ENCODE peak calls at places on chromosomes 2 and 18, in five cellular contexts. Y is CD8-positive, alpha-beta T cell; C is endothelial cell; L is effector CD4-positive, alpha-beta T cell; M is activated CD4-positive, CD25-positive, alpha-beta regulatory T cell. E is an unnamed sample.

GRCh38 chr2:86238354-86238753 is 39.1 kb downstream of the MRPL35 start:
- DNase-seq in Y (peak), C (no peak), L (no peak), M (peak), E (peak)

GRCh38 chr18:29779096-29779495 is 1263.4 kb downstream of the DSC3 start:
- DNase-seq in Y (no peak), C (no peak), L (no peak), M (no peak), E (no peak)

GRCh38 chr2:205427112-205427511 is 255.2 kb upstream of the NRP2 start:
- DNase-seq in Y (no peak), C (no peak), L (no peak), M (no peak), E (no peak)

GRCh38 chr2:45879406-45879805 is 227.9 kb downstream of the PRKCE start:
- DNase-seq in Y (no peak), C (no peak), L (no peak), M (no peak), E (no peak)

GRCh38 chr2:172248381-172249173 is 145.9 kb upstream of the DLX2 start:
- DNase-seq in Y (no peak), C (no peak), L (no peak), M (no peak), E (no peak)

GRCh38 chr2:42091671-42092070 is 43.9 kb downstream of the PKDCC start:
- DNase-seq in Y (no peak), C (no peak), L (no peak), M (no peak), E (no peak)

GRCh38 chr2:29192526-29192925 is 77.3 kb downstream of the CLIP4 start:
- DNase-seq in Y (no peak), C (no peak), L (no peak), M (no peak), E (no peak)

GRCh38 chr2:37698931-37699481 is 27.6 kb upstream of the CDC42EP3 start:
- DNase-seq in Y (no peak), C (no peak), L (no peak), M (no peak), E (no peak)

GRCh38 chr18:45248240-45248903 is 366.9 kb upstream of the SLC14A2 start:
- DNase-seq in Y (no peak), C (no peak), L (no peak), M (no peak), E (no peak)

GRCh38 chr2:1675633-1676032 is 68.7 kb downstream of the PXDN start:
- DNase-seq in Y (no peak), C (no peak), L (no peak), M (no peak), E (no peak)

GRCh38 chr2:199278099-199278498 is 179.6 kb downstream of the SATB2 start:
- DNase-seq in Y (no peak), C (no peak), L (no peak), M (no peak), E (no peak)

GRCh38 chr2:106582431-106583143 is 95.4 kb downstream of the CD8B2 start:
- DNase-seq in Y (peak), C (peak), L (peak), M (peak), E (peak)

GRCh38 chr18:57901819-57902600 is 98.9 kb upstream of the ATP8B1 start:
- DNase-seq in Y (no peak), C (no peak), L (no peak), M (no peak), E (no peak)

GRCh38 chr18:79681484-79682387 is 2.1 kb downstream of the CTDP1 start:
- DNase-seq in Y (peak), C (no peak), L (peak), M (no peak), E (no peak)

GRCh38 chr18:68733693-68734092 is 18.8 kb upstream of the TMX3 start:
- DNase-seq in Y (no peak), C (no peak), L (no peak), M (no peak), E (no peak)

GRCh38 chr2:164032995-164033394 is 297.2 kb upstream of the FIGN start:
- DNase-seq in Y (no peak), C (no peak), L (no peak), M (no peak), E (no peak)

GRCh38 chr18:31701752-31702151 is 17.4 kb upstream of the B4GALT6 start:
- DNase-seq in Y (no peak), C (no peak), L (no peak), M (no peak), E (no peak)

GRCh38 chr2:217469203-217469810 is 533.5 kb downstream of the TNS1 start:
- DNase-seq in Y (no peak), C (no peak), L (no peak), M (no peak), E (no peak)

GRCh38 chr2:172586255-172586891 is 30.5 kb downstream of the PDK1 start:
- DNase-seq in Y (no peak), C (no peak), L (no peak), M (no peak), E (no peak)

GRCh38 chr2:74740395-74741075 is 86.5 kb downstream of the SEMA4F start:
- DNase-seq in Y (no peak), C (no peak), L (no peak), M (no peak), E (no peak)

GRCh38 chr2:43129676-43130547 is 96.5 kb downstream of the ZFP36L2 start:
- DNase-seq in Y (peak), C (no peak), L (no peak), M (no peak), E (no peak)

GRCh38 chr2:2057125-2057721 is 273.9 kb downstream of the MYT1L start:
- DNase-seq in Y (peak), C (peak), L (peak), M (no peak), E (peak)

GRCh38 chr2:240234503-240234951 is 94.1 kb upstream of the OTOS start:
- DNase-seq in Y (no peak), C (no peak), L (no peak), M (no peak), E (no peak)

GRCh38 chr2:25220198-25220712 is 51.9 kb upstream of the POMC start:
- DNase-seq in Y (no peak), C (no peak), L (no peak), M (no peak), E (no peak)

E was measured in activated T-helper 1 cell treated with anti-CD3 and anti-CD28 coated beads, Interleukin-2, amount 50 U/mL, for 16 hours.